ENCODE peak calls at places on chromosomes 16 and 17, in eight cellular contexts. One of them, this sample, is unnamed.

GRCh38 chr16:57711-58110 is 4.1 kb downstream of the SNRNP25 start:
- DNase-seq in choroid plexus epithelial cell: no peak
- DNase-seq in prostate gland: no peak
- DNase-seq in HL-60: no peak
- DNase-seq in neural crest cell: no peak
- DNase-seq in cardiac muscle cell: no peak
- DNase-seq in AG04450: no peak
- DNase-seq in pancreas: no peak
- DNase-seq in this sample: no peak

GRCh38 chr16:24538756-24539294 is 541 bp upstream of the RBBP6 start:
- DNase-seq in choroid plexus epithelial cell: no peak
- DNase-seq in prostate gland: no peak
- DNase-seq in HL-60: no peak
- DNase-seq in neural crest cell: no peak
- DNase-seq in cardiac muscle cell: no peak
- DNase-seq in AG04450: no peak
- DNase-seq in pancreas: no peak
- DNase-seq in this sample: no peak

GRCh38 chr16:65099607-65100006 is 22.3 kb downstream of the CDH11 start:
- DNase-seq in choroid plexus epithelial cell: no peak
- DNase-seq in prostate gland: no peak
- DNase-seq in HL-60: no peak
- DNase-seq in neural crest cell: no peak
- DNase-seq in cardiac muscle cell: no peak
- DNase-seq in AG04450: no peak
- DNase-seq in pancreas: no peak
- DNase-seq in this sample: no peak

GRCh38 chr16:31052131-31052530 is 18.8 kb downstream of the STX4 start:
- DNase-seq in choroid plexus epithelial cell: peak; percentile 93
- DNase-seq in prostate gland: no peak
- DNase-seq in HL-60: no peak
- DNase-seq in neural crest cell: no peak
- DNase-seq in cardiac muscle cell: peak; percentile 81
- DNase-seq in AG04450: peak; percentile 77
- DNase-seq in pancreas: no peak
- DNase-seq in this sample: no peak

GRCh38 chr16:81846105-81846504 is 67.0 kb downstream of the PLCG2 start:
- DNase-seq in choroid plexus epithelial cell: no peak
- DNase-seq in prostate gland: no peak
- DNase-seq in HL-60: no peak
- DNase-seq in neural crest cell: no peak
- DNase-seq in cardiac muscle cell: no peak
- DNase-seq in AG04450: no peak
- DNase-seq in pancreas: no peak
- DNase-seq in this sample: no peak

GRCh38 chr16:50637716-50638602 is 43.2 kb downstream of the SNX20 start:
- DNase-seq in choroid plexus epithelial cell: no peak
- DNase-seq in prostate gland: no peak
- DNase-seq in HL-60: no peak
- DNase-seq in neural crest cell: no peak
- DNase-seq in cardiac muscle cell: no peak
- DNase-seq in AG04450: no peak
- DNase-seq in pancreas: no peak
- DNase-seq in this sample: no peak

GRCh38 chr16:65790768-65791167 is 575.7 kb upstream of the CDH5 start:
- DNase-seq in choroid plexus epithelial cell: no peak
- DNase-seq in prostate gland: no peak
- DNase-seq in HL-60: no peak
- DNase-seq in neural crest cell: no peak
- DNase-seq in cardiac muscle cell: no peak
- DNase-seq in AG04450: no peak
- DNase-seq in pancreas: no peak
- DNase-seq in this sample: no peak

GRCh38 chr17:43517615-43518386 is 28.3 kb downstream of the ETV4 start:
- DNase-seq in choroid plexus epithelial cell: peak; percentile 71
- DNase-seq in prostate gland: no peak
- DNase-seq in HL-60: no peak
- DNase-seq in neural crest cell: no peak
- DNase-seq in cardiac muscle cell: peak; percentile 63
- DNase-seq in AG04450: no peak
- DNase-seq in pancreas: no peak
- DNase-seq in this sample: no peak

GRCh38 chr17:63945851-63946439 is 13.8 kb upstream of the CD79B start:
- DNase-seq in choroid plexus epithelial cell: no peak
- DNase-seq in prostate gland: no peak
- DNase-seq in HL-60: no peak
- DNase-seq in neural crest cell: no peak
- DNase-seq in cardiac muscle cell: no peak
- DNase-seq in AG04450: no peak
- DNase-seq in pancreas: no peak
- DNase-seq in this sample: no peak

GRCh38 chr16:30185683-30186421 is 2.5 kb downstream of the CORO1A start:
- DNase-seq in choroid plexus epithelial cell: no peak
- DNase-seq in prostate gland: no peak
- DNase-seq in HL-60: peak; percentile 99
- DNase-seq in neural crest cell: no peak
- DNase-seq in cardiac muscle cell: no peak
- DNase-seq in AG04450: no peak
- DNase-seq in pancreas: peak; percentile 56
- DNase-seq in this sample: no peak

GRCh38 chr17:79919164-79919585 is 79.9 kb upstream of the CBX4 start:
- DNase-seq in choroid plexus epithelial cell: no peak
- DNase-seq in prostate gland: peak; percentile 89
- DNase-seq in HL-60: no peak
- DNase-seq in neural crest cell: no peak
- DNase-seq in cardiac muscle cell: no peak
- DNase-seq in AG04450: no peak
- DNase-seq in pancreas: peak; percentile 98
- DNase-seq in this sample: no peak

GRCh38 chr16:55039931-55040330 is 109.3 kb downstream of the IRX5 start:
- DNase-seq in choroid plexus epithelial cell: no peak
- DNase-seq in prostate gland: no peak
- DNase-seq in HL-60: no peak
- DNase-seq in neural crest cell: no peak
- DNase-seq in cardiac muscle cell: no peak
- DNase-seq in AG04450: no peak
- DNase-seq in pancreas: no peak
- DNase-seq in this sample: peak; percentile 60

GRCh38 chr17:44074911-44075285 is 4.4 kb downstream of the G6PC3 start:
- DNase-seq in choroid plexus epithelial cell: no peak
- DNase-seq in prostate gland: no peak
- DNase-seq in HL-60: no peak
- DNase-seq in neural crest cell: no peak
- DNase-seq in cardiac muscle cell: no peak
- DNase-seq in AG04450: no peak
- DNase-seq in pancreas: no peak
- DNase-seq in this sample: no peak

GRCh38 chr16:12081048-12081404 is 104.5 kb downstream of the SNX29 start:
- DNase-seq in choroid plexus epithelial cell: no peak
- DNase-seq in prostate gland: no peak
- DNase-seq in HL-60: no peak
- DNase-seq in neural crest cell: no peak
- DNase-seq in cardiac muscle cell: no peak
- DNase-seq in AG04450: no peak
- DNase-seq in pancreas: peak; percentile 12
- DNase-seq in this sample: no peak

DNA sequence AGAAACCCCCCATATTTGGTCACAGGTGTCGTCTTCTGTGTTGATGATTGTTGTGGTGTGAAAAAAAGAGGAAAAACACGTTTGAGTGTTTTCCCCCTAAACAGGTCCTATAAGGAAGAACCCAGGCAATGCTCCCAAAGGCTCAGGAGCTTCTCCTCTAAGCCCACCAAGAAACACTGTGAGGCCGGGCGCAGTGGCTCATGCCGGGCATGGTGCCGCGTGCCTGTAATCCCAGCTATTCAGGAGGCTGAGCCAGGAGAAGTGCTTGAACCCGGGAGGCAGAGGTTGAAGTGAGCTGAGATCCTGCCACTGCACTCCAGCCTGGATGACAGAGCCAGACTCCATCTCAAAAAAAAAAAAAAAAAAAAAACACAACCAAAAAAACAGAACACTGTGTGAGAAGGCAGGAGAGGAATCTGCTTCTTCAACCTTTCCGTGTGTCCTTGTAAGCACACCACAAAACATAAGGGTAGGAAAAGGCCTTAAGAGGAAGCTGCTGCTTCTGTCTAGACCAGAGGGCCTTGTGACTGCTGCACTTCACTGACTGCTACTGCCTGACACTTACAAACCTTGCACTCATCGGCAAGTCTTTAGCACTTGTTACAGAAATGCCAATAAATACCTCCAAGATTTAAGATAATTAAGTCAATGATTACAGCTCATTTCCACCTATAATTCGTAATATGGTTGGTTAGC is 9.3 kb downstream of the JPT1 start:
- DNase-seq in choroid plexus epithelial cell: no peak
- DNase-seq in prostate gland: no peak
- DNase-seq in HL-60: no peak
- DNase-seq in neural crest cell: no peak
- DNase-seq in cardiac muscle cell: no peak
- DNase-seq in AG04450: no peak
- DNase-seq in pancreas: peak; percentile 13
- DNase-seq in this sample: no peak
- TF ChIP-seq CTCF in choroid plexus epithelial cell: no peak
- TF ChIP-seq CTCF in prostate gland: no peak
- TF ChIP-seq CTCF in HL-60: no peak
- TF ChIP-seq CTCF in neural crest cell: no peak
- TF ChIP-seq CTCF in cardiac muscle cell: no peak
- TF ChIP-seq CTCF in AG04450: no peak
- TF ChIP-seq CTCF in pancreas: no peak
- TF ChIP-seq CTCF in this sample: no peak

GRCh38 chr16:4450430-4450829 is 24.0 kb downstream of the NMRAL1 start:
- DNase-seq in choroid plexus epithelial cell: no peak
- DNase-seq in prostate gland: no peak
- DNase-seq in HL-60: no peak
- DNase-seq in neural crest cell: no peak
- DNase-seq in cardiac muscle cell: no peak
- DNase-seq in AG04450: no peak
- DNase-seq in pancreas: no peak
- DNase-seq in this sample: no peak
- TF ChIP-seq CTCF in choroid plexus epithelial cell: no peak
- TF ChIP-seq CTCF in prostate gland: no peak
- TF ChIP-seq CTCF in HL-60: no peak
- TF ChIP-seq CTCF in neural crest cell: no peak
- TF ChIP-seq CTCF in cardiac muscle cell: no peak
- TF ChIP-seq CTCF in AG04450: no peak
- TF ChIP-seq CTCF in pancreas: no peak
- TF ChIP-seq CTCF in this sample: no peak

DNA sequence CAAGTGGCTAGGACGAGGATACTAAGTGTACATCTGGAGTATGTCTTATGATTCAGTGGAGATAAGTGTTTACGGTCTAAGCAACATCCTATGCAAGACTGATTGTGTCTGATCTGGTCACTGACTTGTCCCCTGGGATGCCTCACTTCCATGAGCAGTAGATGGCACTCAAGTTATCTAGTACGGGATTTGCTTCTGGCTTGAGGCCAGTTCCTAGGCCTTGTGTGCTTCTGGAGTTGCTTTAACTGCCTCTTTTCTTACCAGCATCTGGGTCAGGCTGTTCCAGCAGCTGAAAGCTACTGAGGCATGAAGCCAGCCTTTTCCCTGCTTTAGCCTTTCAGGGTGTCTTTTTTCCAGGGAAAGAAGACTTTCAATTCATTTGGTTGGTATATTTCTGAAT is 23.0 kb downstream of the SUPT6H start:
- DNase-seq in choroid plexus epithelial cell: peak; percentile 43
- DNase-seq in prostate gland: peak; percentile 66
- DNase-seq in HL-60: no peak
- DNase-seq in neural crest cell: no peak
- DNase-seq in cardiac muscle cell: peak; percentile 54
- DNase-seq in AG04450: no peak
- DNase-seq in pancreas: no peak
- DNase-seq in this sample: no peak
- TF ChIP-seq CTCF in choroid plexus epithelial cell: peak; percentile 7
- TF ChIP-seq CTCF in prostate gland: peak; percentile 23
- TF ChIP-seq CTCF in HL-60: no peak
- TF ChIP-seq CTCF in neural crest cell: no peak
- TF ChIP-seq CTCF in cardiac muscle cell: no peak
- TF ChIP-seq CTCF in AG04450: peak; percentile 9
- TF ChIP-seq CTCF in pancreas: no peak
- TF ChIP-seq CTCF in this sample: no peak

GRCh38 chr17:19812407-19812806 is 55.3 kb downstream of the ULK2 start:
- DNase-seq in choroid plexus epithelial cell: peak; percentile 56
- DNase-seq in prostate gland: no peak
- DNase-seq in HL-60: no peak
- DNase-seq in neural crest cell: no peak
- DNase-seq in cardiac muscle cell: peak; percentile 7
- DNase-seq in AG04450: no peak
- DNase-seq in pancreas: no peak
- DNase-seq in this sample: no peak
- TF ChIP-seq CTCF in choroid plexus epithelial cell: peak; percentile 69
- TF ChIP-seq CTCF in prostate gland: peak; percentile 25
- TF ChIP-seq CTCF in HL-60: no peak
- TF ChIP-seq CTCF in neural crest cell: no peak
- TF ChIP-seq CTCF in cardiac muscle cell: peak; percentile 16
- TF ChIP-seq CTCF in AG04450: peak; percentile 46
- TF ChIP-seq CTCF in pancreas: no peak
- TF ChIP-seq CTCF in this sample: peak; percentile 20

GRCh38 chr17:57269052-57269451 is 12.7 kb downstream of the MSI2 start:
- DNase-seq in choroid plexus epithelial cell: no peak
- DNase-seq in prostate gland: no peak
- DNase-seq in HL-60: no peak
- DNase-seq in neural crest cell: no peak
- DNase-seq in cardiac muscle cell: no peak
- DNase-seq in AG04450: no peak
- DNase-seq in pancreas: no peak
- DNase-seq in this sample: no peak

GRCh38 chr17:57269598-57270255 is 13.4 kb downstream of the MSI2 start:
- DNase-seq in choroid plexus epithelial cell: no peak
- DNase-seq in prostate gland: no peak
- DNase-seq in HL-60: no peak
- DNase-seq in neural crest cell: no peak
- DNase-seq in cardiac muscle cell: no peak
- DNase-seq in AG04450: no peak
- DNase-seq in pancreas: no peak
- DNase-seq in this sample: no peak

GRCh38 chr17:57271821-57272220 is 15.5 kb downstream of the MSI2 start:
- DNase-seq in choroid plexus epithelial cell: no peak
- DNase-seq in prostate gland: peak; percentile 52
- DNase-seq in HL-60: no peak
- DNase-seq in neural crest cell: no peak
- DNase-seq in cardiac muscle cell: no peak
- DNase-seq in AG04450: no peak
- DNase-seq in pancreas: no peak
- DNase-seq in this sample: no peak

GRCh38 chr17:57268176-57268575 is 11.9 kb downstream of the MSI2 start:
- DNase-seq in choroid plexus epithelial cell: no peak
- DNase-seq in prostate gland: no peak
- DNase-seq in HL-60: no peak
- DNase-seq in neural crest cell: no peak
- DNase-seq in cardiac muscle cell: no peak
- DNase-seq in AG04450: no peak
- DNase-seq in pancreas: no peak
- DNase-seq in this sample: no peak

GRCh38 chr17:57270801-57271245 is 14.5 kb downstream of the MSI2 start:
- DNase-seq in choroid plexus epithelial cell: no peak
- DNase-seq in prostate gland: no peak
- DNase-seq in HL-60: no peak
- DNase-seq in neural crest cell: no peak
- DNase-seq in cardiac muscle cell: no peak
- DNase-seq in AG04450: no peak
- DNase-seq in pancreas: no peak
- DNase-seq in this sample: no peak
- TF ChIP-seq CTCF in choroid plexus epithelial cell: no peak
- TF ChIP-seq CTCF in prostate gland: no peak
- TF ChIP-seq CTCF in HL-60: no peak
- TF ChIP-seq CTCF in neural crest cell: no peak
- TF ChIP-seq CTCF in cardiac muscle cell: no peak
- TF ChIP-seq CTCF in AG04450: no peak
- TF ChIP-seq CTCF in pancreas: no peak
- TF ChIP-seq CTCF in this sample: no peak

GRCh38 chr17:2054262-2054739 is 602 bp upstream of the HIC1 start:
- DNase-seq in choroid plexus epithelial cell: peak; percentile 81
- DNase-seq in prostate gland: no peak
- DNase-seq in HL-60: no peak
- DNase-seq in neural crest cell: no peak
- DNase-seq in cardiac muscle cell: peak; percentile 70
- DNase-seq in AG04450: no peak
- DNase-seq in pancreas: no peak
- DNase-seq in this sample: no peak
- TF ChIP-seq CTCF in choroid plexus epithelial cell: no peak
- TF ChIP-seq CTCF in prostate gland: no peak
- TF ChIP-seq CTCF in HL-60: no peak
- TF ChIP-seq CTCF in neural crest cell: no peak
- TF ChIP-seq CTCF in cardiac muscle cell: no peak
- TF ChIP-seq CTCF in AG04450: peak; percentile 7
- TF ChIP-seq CTCF in pancreas: no peak
- TF ChIP-seq CTCF in this sample: no peak

This sample was measured in osteocyte.